ENCODE peak calls at places on chromosomes 13 and 19, in eight cellular contexts. One of them, this sample, is unnamed.

GRCh38 chr13:35914662-35915061 is 216.5 kb downstream of the DCLK1 start:
- DNase-seq in activated naive CD8-positive, alpha-beta T cell treated with anti-CD3 and anti-CD28 coated beads, Interleukin-2, amount 50 U/mL, for 24 hours: no peak
- DNase-seq in Calu3: no peak
- DNase-seq in HTR-8/SVneo: no peak
- DNase-seq in glutamatergic neuron: no peak
- DNase-seq in stimulated activated CD4-positive, alpha-beta T cell treated with anti-CD3 and anti-CD28 coated beads, Interleukin-4, amount 100 ng/mL, for 1 hour: no peak
- DNase-seq in progenitor cell of endocrine pancreas: no peak
- DNase-seq in NCI-H1092 treated with DMSO at 0.1 percent for 48 hours: no peak
- DNase-seq in this sample: no peak

GRCh38 chr19:49981603-49982593 is 20.9 kb upstream of the SIGLEC11 start:
- DNase-seq in activated naive CD8-positive, alpha-beta T cell treated with anti-CD3 and anti-CD28 coated beads, Interleukin-2, amount 50 U/mL, for 24 hours: no peak
- DNase-seq in Calu3: no peak
- DNase-seq in HTR-8/SVneo: no peak
- DNase-seq in glutamatergic neuron: no peak
- DNase-seq in stimulated activated CD4-positive, alpha-beta T cell treated with anti-CD3 and anti-CD28 coated beads, Interleukin-4, amount 100 ng/mL, for 1 hour: no peak
- DNase-seq in progenitor cell of endocrine pancreas: no peak
- DNase-seq in NCI-H1092 treated with DMSO at 0.1 percent for 48 hours: no peak
- DNase-seq in this sample: peak; percentile 47

GRCh38 chr13:100392709-100393630 is 195.6 kb downstream of the GGACT start:
- DNase-seq in activated naive CD8-positive, alpha-beta T cell treated with anti-CD3 and anti-CD28 coated beads, Interleukin-2, amount 50 U/mL, for 24 hours: peak; percentile 66
- DNase-seq in Calu3: peak; percentile 67
- DNase-seq in HTR-8/SVneo: peak; percentile 74
- DNase-seq in glutamatergic neuron: no peak
- DNase-seq in stimulated activated CD4-positive, alpha-beta T cell treated with anti-CD3 and anti-CD28 coated beads, Interleukin-4, amount 100 ng/mL, for 1 hour: peak; percentile 51
- DNase-seq in progenitor cell of endocrine pancreas: no peak
- DNase-seq in NCI-H1092 treated with DMSO at 0.1 percent for 48 hours: no peak
- DNase-seq in this sample: peak; percentile 80

GRCh38 chr19:48518207-48518606 is 6.6 kb upstream of the LMTK3 start:
- DNase-seq in activated naive CD8-positive, alpha-beta T cell treated with anti-CD3 and anti-CD28 coated beads, Interleukin-2, amount 50 U/mL, for 24 hours: no peak
- DNase-seq in Calu3: no peak
- DNase-seq in HTR-8/SVneo: no peak
- DNase-seq in glutamatergic neuron: no peak
- DNase-seq in stimulated activated CD4-positive, alpha-beta T cell treated with anti-CD3 and anti-CD28 coated beads, Interleukin-4, amount 100 ng/mL, for 1 hour: no peak
- DNase-seq in progenitor cell of endocrine pancreas: no peak
- DNase-seq in NCI-H1092 treated with DMSO at 0.1 percent for 48 hours: no peak
- DNase-seq in this sample: no peak

GRCh38 chr13:94261163-94261562 is 218.3 kb downstream of the DCT start:
- DNase-seq in activated naive CD8-positive, alpha-beta T cell treated with anti-CD3 and anti-CD28 coated beads, Interleukin-2, amount 50 U/mL, for 24 hours: no peak
- DNase-seq in Calu3: no peak
- DNase-seq in HTR-8/SVneo: no peak
- DNase-seq in glutamatergic neuron: no peak
- DNase-seq in stimulated activated CD4-positive, alpha-beta T cell treated with anti-CD3 and anti-CD28 coated beads, Interleukin-4, amount 100 ng/mL, for 1 hour: no peak
- DNase-seq in progenitor cell of endocrine pancreas: no peak
- DNase-seq in NCI-H1092 treated with DMSO at 0.1 percent for 48 hours: no peak
- DNase-seq in this sample: no peak

GRCh38 chr19:39157997-39158389 is 32.4 kb downstream of the PAK4 start:
- DNase-seq in activated naive CD8-positive, alpha-beta T cell treated with anti-CD3 and anti-CD28 coated beads, Interleukin-2, amount 50 U/mL, for 24 hours: no peak
- DNase-seq in Calu3: no peak
- DNase-seq in HTR-8/SVneo: no peak
- DNase-seq in glutamatergic neuron: no peak
- DNase-seq in stimulated activated CD4-positive, alpha-beta T cell treated with anti-CD3 and anti-CD28 coated beads, Interleukin-4, amount 100 ng/mL, for 1 hour: no peak
- DNase-seq in progenitor cell of endocrine pancreas: no peak
- DNase-seq in NCI-H1092 treated with DMSO at 0.1 percent for 48 hours: no peak
- DNase-seq in this sample: no peak

GRCh38 chr19:24032651-24033050 is 54.3 kb upstream of the ZNF254 start:
- DNase-seq in activated naive CD8-positive, alpha-beta T cell treated with anti-CD3 and anti-CD28 coated beads, Interleukin-2, amount 50 U/mL, for 24 hours: no peak
- DNase-seq in Calu3: no peak
- DNase-seq in HTR-8/SVneo: no peak
- DNase-seq in glutamatergic neuron: no peak
- DNase-seq in stimulated activated CD4-positive, alpha-beta T cell treated with anti-CD3 and anti-CD28 coated beads, Interleukin-4, amount 100 ng/mL, for 1 hour: no peak
- DNase-seq in progenitor cell of endocrine pancreas: no peak
- DNase-seq in NCI-H1092 treated with DMSO at 0.1 percent for 48 hours: no peak
- DNase-seq in this sample: no peak

GRCh38 chr13:52348081-52348480 is 57.9 kb downstream of the THSD1 start:
- DNase-seq in activated naive CD8-positive, alpha-beta T cell treated with anti-CD3 and anti-CD28 coated beads, Interleukin-2, amount 50 U/mL, for 24 hours: no peak
- DNase-seq in Calu3: no peak
- DNase-seq in HTR-8/SVneo: peak; percentile 55
- DNase-seq in glutamatergic neuron: no peak
- DNase-seq in stimulated activated CD4-positive, alpha-beta T cell treated with anti-CD3 and anti-CD28 coated beads, Interleukin-4, amount 100 ng/mL, for 1 hour: no peak
- DNase-seq in progenitor cell of endocrine pancreas: no peak
- DNase-seq in NCI-H1092 treated with DMSO at 0.1 percent for 48 hours: no peak
- DNase-seq in this sample: no peak

GRCh38 chr13:64274481-64275217 is 2859.0 kb upstream of the PCDH20 start:
- DNase-seq in activated naive CD8-positive, alpha-beta T cell treated with anti-CD3 and anti-CD28 coated beads, Interleukin-2, amount 50 U/mL, for 24 hours: no peak
- DNase-seq in Calu3: no peak
- DNase-seq in HTR-8/SVneo: no peak
- DNase-seq in glutamatergic neuron: no peak
- DNase-seq in stimulated activated CD4-positive, alpha-beta T cell treated with anti-CD3 and anti-CD28 coated beads, Interleukin-4, amount 100 ng/mL, for 1 hour: no peak
- DNase-seq in progenitor cell of endocrine pancreas: no peak
- DNase-seq in NCI-H1092 treated with DMSO at 0.1 percent for 48 hours: no peak
- DNase-seq in this sample: peak; percentile 51

GRCh38 chr19:30855475-30855874 is 483.3 kb downstream of the ZNF536 start:
- DNase-seq in activated naive CD8-positive, alpha-beta T cell treated with anti-CD3 and anti-CD28 coated beads, Interleukin-2, amount 50 U/mL, for 24 hours: no peak
- DNase-seq in Calu3: no peak
- DNase-seq in HTR-8/SVneo: no peak
- DNase-seq in glutamatergic neuron: no peak
- DNase-seq in stimulated activated CD4-positive, alpha-beta T cell treated with anti-CD3 and anti-CD28 coated beads, Interleukin-4, amount 100 ng/mL, for 1 hour: no peak
- DNase-seq in progenitor cell of endocrine pancreas: no peak
- DNase-seq in NCI-H1092 treated with DMSO at 0.1 percent for 48 hours: no peak
- DNase-seq in this sample: no peak

GRCh38 chr13:21476893-21477472 is 17.9 kb upstream of the ZDHHC20 start:
- DNase-seq in activated naive CD8-positive, alpha-beta T cell treated with anti-CD3 and anti-CD28 coated beads, Interleukin-2, amount 50 U/mL, for 24 hours: peak; percentile 87
- DNase-seq in Calu3: peak; percentile 88
- DNase-seq in HTR-8/SVneo: peak; percentile 38
- DNase-seq in glutamatergic neuron: peak; percentile 93
- DNase-seq in stimulated activated CD4-positive, alpha-beta T cell treated with anti-CD3 and anti-CD28 coated beads, Interleukin-4, amount 100 ng/mL, for 1 hour: peak; percentile 74
- DNase-seq in progenitor cell of endocrine pancreas: peak; percentile 83
- DNase-seq in NCI-H1092 treated with DMSO at 0.1 percent for 48 hours: peak; percentile 88
- DNase-seq in this sample: peak; percentile 81

GRCh38 chr19:50720921-50721291 is 1.3 kb upstream of the SHANK1 start:
- DNase-seq in activated naive CD8-positive, alpha-beta T cell treated with anti-CD3 and anti-CD28 coated beads, Interleukin-2, amount 50 U/mL, for 24 hours: no peak
- DNase-seq in Calu3: no peak
- DNase-seq in HTR-8/SVneo: no peak
- DNase-seq in glutamatergic neuron: no peak
- DNase-seq in stimulated activated CD4-positive, alpha-beta T cell treated with anti-CD3 and anti-CD28 coated beads, Interleukin-4, amount 100 ng/mL, for 1 hour: no peak
- DNase-seq in progenitor cell of endocrine pancreas: no peak
- DNase-seq in NCI-H1092 treated with DMSO at 0.1 percent for 48 hours: no peak
- DNase-seq in this sample: no peak